ENCODE peak calls at places on chromosomes 16 and 17, in seven cellular contexts. E is nucleus accumbens; R is stimulated activated CD4-positive, alpha-beta T cell treated with anti-CD3 and anti-CD28 coated beads, Interleukin-4, amount 100 ng/mL, for 48 hours; V is effector CD8-positive, alpha-beta T cell; T is NCI-H510A treated with DMSO at 0.1 percent for 48 hours; C is activated CD4-positive, alpha-beta T cell treated with anti-CD3 and anti-CD28 coated beads for 24 hours; A is G401. M is an unnamed sample.

GRCh38 chr17:77556408-77557068 is 402.0 kb upstream of the TNRC6C start:
- DNase-seq in E (no peak), R (no peak), V (no peak), T (no peak), C (no peak), A (peak), M (no peak)

GRCh38 chr17:68290268-68290954 is 516 bp downstream of the SLC16A6 start:
- DNase-seq in E (peak), R (peak), V (peak), T (no peak), C (peak), A (no peak), M (no peak)

GRCh38 chr16:1565083-1565805 is 31.8 kb downstream of the TMEM204 start:
- DNase-seq in E (no peak), R (no peak), V (no peak), T (no peak), C (no peak), A (peak), M (no peak)

GRCh38 chr16:85384831-85385462 is 228.2 kb upstream of the GSE1 start:
- DNase-seq in E (no peak), R (no peak), V (no peak), T (peak), C (no peak), A (no peak), M (no peak)

GRCh38 chr17:79035686-79036085 is 11.7 kb downstream of the C1QTNF1 start:
- DNase-seq in E (no peak), R (no peak), V (no peak), T (no peak), C (no peak), A (no peak), M (no peak)

GRCh38 chr17:71792966-71793365 is 327.9 kb upstream of the SOX9 start:
- DNase-seq in E (no peak), R (no peak), V (no peak), T (no peak), C (no peak), A (no peak), M (no peak)

GRCh38 chr17:27491713-27492190 is 35.5 kb downstream of the KSR1 start:
- DNase-seq in E (no peak), R (no peak), V (no peak), T (no peak), C (no peak), A (peak), M (no peak)

GRCh38 chr16:88903267-88903666 is 36.8 kb upstream of the PABPN1L start:
- DNase-seq in E (no peak), R (no peak), V (no peak), T (no peak), C (no peak), A (no peak), M (no peak)

M was measured in SIG-M5.